ENCODE peak calls at places on chromosomes 4 and X, in eight cellular contexts. R is GM04503, L is GM12864, J is GM20000, T is HFF-Myc, N is left ventricle myocardium superior, W is cardiac fibroblast, S is fibroblast of lung. D is an unnamed sample.

GRCh38 chr4:184514121-184514988 is 40.0 kb upstream of the IRF2 start:
- DNase-seq in R (peak), L (peak), J (peak), T (peak), N (peak), W (peak), S (peak), D (no peak)

GRCh38 chrX:152025656-152026440 is 51.4 kb upstream of the GABRE start:
- DNase-seq in R (no peak), L (no peak), J (no peak), T (no peak), N (no peak), W (no peak), S (no peak), D (no peak)

GRCh38 chrX:78710146-78710545 is 37.4 kb upstream of the LPAR4 start:
- DNase-seq in R (peak), L (no peak), J (no peak), T (no peak), N (no peak), W (no peak), S (peak), D (no peak)

GRCh38 chr4:162644346-162644745 is 480.5 kb upstream of the FSTL5 start:
- DNase-seq in R (no peak), L (no peak), J (no peak), T (no peak), N (no peak), W (peak), S (no peak), D (no peak)

GRCh38 chr4:37393889-37394288 is 149.3 kb downstream of the NWD2 start:
- DNase-seq in R (no peak), L (no peak), J (no peak), T (no peak), N (no peak), W (no peak), S (no peak), D (no peak)

GRCh38 chr4:2484993-2485392 is 16.1 kb downstream of the RNF4 start:
- DNase-seq in R (no peak), L (peak), J (peak), T (no peak), N (peak), W (peak), S (no peak), D (no peak)

GRCh38 chr4:27518876-27519275 is 658.2 kb downstream of the STIM2 start:
- DNase-seq in R (no peak), L (no peak), J (no peak), T (no peak), N (no peak), W (no peak), S (no peak), D (no peak)

GRCh38 chrX:261167-261857 is 19.9 kb upstream of the PLCXD1 start:
- DNase-seq in R (no peak), L (no peak), J (no peak), T (no peak), N (peak), W (peak), S (peak), D (no peak)

GRCh38 chr4:150867148-150867547 is 147.9 kb downstream of the LRBA start:
- DNase-seq in R (peak), L (peak), J (peak), T (peak), N (no peak), W (peak), S (peak), D (peak)

GRCh38 chr4:123300222-123300621 is 96.4 kb upstream of the SPRY1 start:
- DNase-seq in R (no peak), L (no peak), J (no peak), T (no peak), N (no peak), W (no peak), S (no peak), D (no peak)

GRCh38 chr4:26131711-26132110 is 189.1 kb upstream of the RBPJ start:
- DNase-seq in R (no peak), L (peak), J (peak), T (no peak), N (no peak), W (no peak), S (no peak), D (no peak)

GRCh38 chr4:150943831-150944230 is 71.3 kb downstream of the LRBA start:
- DNase-seq in R (no peak), L (no peak), J (no peak), T (no peak), N (no peak), W (no peak), S (no peak), D (no peak)

GRCh38 chr4:26152051-26152450 is 168.8 kb upstream of the RBPJ start:
- DNase-seq in R (no peak), L (no peak), J (no peak), T (no peak), N (no peak), W (no peak), S (no peak), D (peak)

GRCh38 chr4:56757270-56757746 is 64.2 kb downstream of the SPINK2 start:
- DNase-seq in R (no peak), L (no peak), J (peak), T (peak), N (no peak), W (peak), S (peak), D (no peak)

GRCh38 chr4:140448162-140448561 is 20.7 kb upstream of the CLGN start:
- DNase-seq in R (no peak), L (no peak), J (no peak), T (no peak), N (no peak), W (no peak), S (peak), D (no peak)

GRCh38 chrX:50100188-50100587 is 100.6 kb downstream of the AKAP4 start:
- DNase-seq in R (no peak), L (no peak), J (peak), T (no peak), N (no peak), W (peak), S (no peak), D (peak)

GRCh38 chr4:118337954-118338353 is 14.8 kb downstream of the PRSS12 start:
- DNase-seq in R (no peak), L (no peak), J (no peak), T (no peak), N (no peak), W (peak), S (no peak), D (no peak)

GRCh38 chr4:45347056-45347455 is 620.7 kb upstream of the GNPDA2 start:
- DNase-seq in R (no peak), L (no peak), J (no peak), T (no peak), N (no peak), W (no peak), S (no peak), D (peak)

GRCh38 chr4:150971901-150972300 is 43.2 kb downstream of the LRBA start:
- DNase-seq in R (no peak), L (no peak), J (no peak), T (no peak), N (no peak), W (peak), S (peak), D (no peak)

GRCh38 chr4:59094505-59094904 is 1984.3 kb upstream of the IGFBP7 start:
- DNase-seq in R (no peak), L (no peak), J (no peak), T (no peak), N (no peak), W (no peak), S (no peak), D (no peak)

GRCh38 chr4:184275766-184276165 is 58.1 kb upstream of the ENPP6 start:
- DNase-seq in R (no peak), L (no peak), J (no peak), T (no peak), N (no peak), W (no peak), S (no peak), D (no peak)

GRCh38 chr4:83852085-83852451 is 316.2 kb downstream of the GPAT3 start:
- DNase-seq in R (peak), L (no peak), J (no peak), T (no peak), N (no peak), W (peak), S (peak), D (no peak)

GRCh38 chr4:156705291-156705690 is 266.3 kb downstream of the PDGFC start:
- DNase-seq in R (peak), L (no peak), J (no peak), T (no peak), N (no peak), W (peak), S (peak), D (no peak)

GRCh38 chr4:136680271-136680670 is 852.0 kb downstream of the PCDH18 start:
- DNase-seq in R (no peak), L (no peak), J (no peak), T (no peak), N (no peak), W (peak), S (no peak), D (peak)

GRCh38 chrX:129980043-129980442 is 2.4 kb upstream of the BCORL1 start:
- DNase-seq in R (no peak), L (no peak), J (peak), T (no peak), N (peak), W (no peak), S (no peak), D (no peak)

GRCh38 chrX:36642052-36642451 is 366.1 kb upstream of the FAM47C start:
- DNase-seq in R (no peak), L (no peak), J (no peak), T (no peak), N (no peak), W (no peak), S (no peak), D (no peak)

GRCh38 chrX:10360121-10360520 is 203.3 kb downstream of the CLCN4 start:
- DNase-seq in R (no peak), L (no peak), J (no peak), T (no peak), N (peak), W (no peak), S (peak), D (peak)

GRCh38 chrX:112840382-112841113 is at the start of gene AMOT:
- DNase-seq in R (no peak), L (no peak), J (peak), T (no peak), N (peak), W (peak), S (peak), D (peak)

GRCh38 chr4:93658443-93658842 is 170.1 kb upstream of the ATOH1 start:
- DNase-seq in R (no peak), L (no peak), J (no peak), T (no peak), N (no peak), W (no peak), S (no peak), D (no peak)

GRCh38 chrX:130575831-130576404 is 174.1 kb downstream of the RBMX2 start:
- DNase-seq in R (no peak), L (no peak), J (peak), T (no peak), N (peak), W (peak), S (peak), D (peak)

GRCh38 chrX:12421918-12422317 is 283.6 kb downstream of the FRMPD4 start:
- DNase-seq in R (no peak), L (no peak), J (no peak), T (no peak), N (no peak), W (peak), S (no peak), D (no peak)

GRCh38 chr4:1356181-1356998 is 9.4 kb downstream of the UVSSA start:
- DNase-seq in R (no peak), L (no peak), J (peak), T (no peak), N (peak), W (peak), S (peak), D (no peak)

GRCh38 chr4:150145950-150146340 is 67.7 kb downstream of the DCLK2 start:
- DNase-seq in R (no peak), L (no peak), J (no peak), T (no peak), N (no peak), W (no peak), S (no peak), D (no peak)

GRCh38 chr4:152539556-152540292 is 3.8 kb upstream of the FBXW7 start:
- DNase-seq in R (no peak), L (no peak), J (no peak), T (no peak), N (no peak), W (no peak), S (no peak), D (no peak)

GRCh38 chr4:164572877-164573279 is 181.1 kb upstream of the SMIM31 start:
- DNase-seq in R (no peak), L (no peak), J (no peak), T (no peak), N (no peak), W (peak), S (no peak), D (no peak)

D was measured in NCI-H1694 treated with DMSO at 0.1 percent for 48 hours.